ENCODE peak calls at places on chromosomes 13 and 19, in seven cellular contexts. T is heart left ventricle, O is transverse colon, K is H9, W is left ventricle myocardium inferior, I is AG04450, L is tibial nerve. X is an unnamed sample.

GRCh38 chr19:15113245-15114152 is 6.3 kb downstream of the SYDE1 start:
- DNase-seq in T (peak; percentile 68), O (no peak), K (peak; percentile 74), W (no peak), I (no peak), L (no peak), X (no peak)

GRCh38 chr13:84097148-84097547 is 214.9 kb upstream of the SLITRK1 start:
- DNase-seq in T (no peak), O (no peak), K (no peak), W (no peak), I (no peak), L (no peak), X (no peak)

GRCh38 chr19:991932-992669 is 8.0 kb downstream of the WDR18 start:
- DNase-seq in T (no peak), O (no peak), K (no peak), W (no peak), I (no peak), L (no peak), X (no peak)

GRCh38 chr19:52248256-52248655 is 21.1 kb upstream of the ZNF766 start:
- DNase-seq in T (peak; percentile 64), O (peak; percentile 66), K (peak; percentile 62), W (peak; percentile 43), I (no peak), L (peak; percentile 44), X (no peak)

GRCh38 chr13:26384587-26384986 is 130.7 kb downstream of the CDK8 start:
- DNase-seq in T (no peak), O (no peak), K (no peak), W (no peak), I (no peak), L (no peak), X (no peak)

GRCh38 chr13:108155185-108156106 is 59.9 kb downstream of the LIG4 start:
- DNase-seq in T (no peak), O (peak; percentile 74), K (peak; percentile 33), W (peak; percentile 37), I (no peak), L (peak; percentile 39), X (peak; percentile 80)

GRCh38 chr13:102779426-102780159 is 6.0 kb upstream of the TEX30 start:
- DNase-seq in T (no peak), O (no peak), K (no peak), W (no peak), I (no peak), L (no peak), X (no peak)

GRCh38 chr13:101115762-101116161 is 300.5 kb downstream of the NALCN start:
- DNase-seq in T (no peak), O (no peak), K (peak; percentile 36), W (no peak), I (no peak), L (no peak), X (no peak)

GRCh38 chr19:44002566-44003460 is at the start of gene ZNF230:
- DNase-seq in T (peak; percentile 89), O (peak; percentile 93), K (peak; percentile 93), W (peak; percentile 86), I (peak; percentile 85), L (peak; percentile 68), X (peak; percentile 97)

GRCh38 chr19:43479961-43480561 is 14.7 kb upstream of the LYPD3 start:
- DNase-seq in T (no peak), O (no peak), K (no peak), W (no peak), I (no peak), L (no peak), X (no peak)

GRCh38 chr13:107339209-107339608 is 771.3 kb upstream of the ARGLU1 start:
- DNase-seq in T (no peak), O (no peak), K (no peak), W (no peak), I (no peak), L (no peak), X (no peak)

GRCh38 chr13:42384265-42384664 is 112.3 kb downstream of the AKAP11 start:
- DNase-seq in T (no peak), O (no peak), K (no peak), W (no peak), I (no peak), L (no peak), X (no peak)

GRCh38 chr19:37014456-37014855 is 63.8 kb upstream of the ZNF420 start:
- DNase-seq in T (no peak), O (no peak), K (no peak), W (no peak), I (no peak), L (no peak), X (no peak)

GRCh38 chr19:55554749-55555152 is 9.4 kb upstream of the SBK3 start:
- DNase-seq in T (no peak), O (no peak), K (no peak), W (no peak), I (no peak), L (no peak), X (no peak)

GRCh38 chr19:55552620-55553019 is 7.3 kb upstream of the SBK3 start:
- DNase-seq in T (peak; percentile 7), O (no peak), K (no peak), W (no peak), I (peak; percentile 51), L (no peak), X (no peak)

GRCh38 chr19:55553217-55554182 is 8.2 kb upstream of the SBK3 start:
- DNase-seq in T (no peak), O (no peak), K (no peak), W (no peak), I (no peak), L (no peak), X (no peak)

GRCh38 chr19:55552206-55552605 is 6.9 kb upstream of the SBK3 start:
- DNase-seq in T (peak; percentile 2), O (no peak), K (no peak), W (no peak), I (no peak), L (no peak), X (no peak)

GRCh38 chr19:55554302-55554701 is 9.0 kb upstream of the SBK3 start:
- DNase-seq in T (peak; percentile 18), O (no peak), K (no peak), W (no peak), I (no peak), L (no peak), X (no peak)
- H3K27ac ChIP-seq in T (no peak overlapping the region), O (no peak overlapping the region), K (no peak overlapping the region), W (no peak overlapping the region), I (no peak overlapping the region), L (no peak overlapping the region), X (no peak overlapping the region)

GRCh38 chr13:99208185-99208584 is 7.5 kb downstream of the UBAC2 start:
- DNase-seq in T (no peak), O (no peak), K (no peak), W (no peak), I (no peak), L (no peak), X (no peak)

GRCh38 chr13:99205621-99206220 is 5.1 kb downstream of the UBAC2 start:
- DNase-seq in T (no peak), O (no peak), K (no peak), W (no peak), I (no peak), L (no peak), X (no peak)

GRCh38 chr13:99207511-99207910 is 6.9 kb downstream of the UBAC2 start:
- DNase-seq in T (no peak), O (no peak), K (no peak), W (no peak), I (no peak), L (no peak), X (no peak)

GRCh38 chr13:99206873-99207272 is 6.2 kb downstream of the UBAC2 start:
- DNase-seq in T (no peak), O (no peak), K (no peak), W (no peak), I (no peak), L (no peak), X (no peak)

DNA sequence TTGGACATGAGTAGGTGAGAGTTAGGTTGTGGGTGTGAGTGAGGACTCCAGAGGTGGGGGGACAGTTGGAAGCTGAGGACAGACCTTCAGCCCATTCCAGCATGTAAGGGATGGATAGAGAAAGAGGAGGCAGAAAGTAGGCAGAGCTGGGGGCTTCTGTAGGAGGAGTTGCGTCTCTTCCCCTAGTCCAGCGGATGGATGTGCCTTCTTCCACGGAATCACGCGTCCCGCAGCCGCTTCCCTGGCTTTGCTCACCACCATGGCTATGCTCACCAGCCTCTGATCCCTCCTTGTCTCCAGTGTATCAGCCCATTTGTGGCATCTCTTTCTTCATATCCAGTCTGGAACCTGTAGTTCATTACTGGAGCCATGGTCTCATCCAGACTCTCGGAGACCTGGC is 5.6 kb downstream of the UBAC2 start:
- DNase-seq in T (no peak), O (no peak), K (no peak), W (no peak), I (no peak), L (no peak), X (no peak)
- H3K27ac ChIP-seq in T (no peak overlapping the region), O (no peak overlapping the region), K (no peak overlapping the region), W (no peak overlapping the region), I (no peak overlapping the region), L (no peak overlapping the region), X (no peak overlapping the region)

DNA sequence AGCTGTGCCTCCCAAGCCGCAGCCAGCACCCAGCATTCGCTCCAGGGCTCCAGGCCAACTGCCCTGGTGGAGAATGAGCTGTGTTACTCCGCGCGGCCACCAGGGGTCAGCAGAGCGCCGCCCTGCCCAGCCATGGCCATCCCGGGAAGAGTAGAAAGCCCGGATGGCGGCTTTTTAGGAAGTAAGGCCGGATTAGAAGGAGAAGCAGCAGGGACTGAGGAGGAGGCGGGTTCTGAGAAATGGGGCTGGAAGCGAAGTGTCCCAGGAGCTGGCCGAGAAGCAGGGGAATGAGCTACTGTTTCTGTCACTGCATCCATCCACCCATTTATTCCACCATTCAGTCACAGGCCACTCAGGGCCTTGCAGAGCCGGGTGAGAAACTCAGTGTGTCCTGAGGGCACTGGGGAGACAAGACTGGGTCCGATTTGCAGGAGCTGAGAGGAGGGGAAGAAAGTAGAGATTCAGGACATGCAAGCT is 6.6 kb upstream of the NPAS1 start:
- DNase-seq in T (peak; percentile 92), O (peak; percentile 84), K (peak; percentile 89), W (peak; percentile 83), I (peak; percentile 23), L (peak; percentile 68), X (peak; percentile 87)
- H3K27ac ChIP-seq in T (no peak overlapping the region), O (no peak overlapping the region), K (no peak overlapping the region), W (no peak overlapping the region), I (peak overlapping the region; percentile 31), L (no peak overlapping the region), X (no peak overlapping the region)

GRCh38 chr13:99158846-99159245 is 41.8 kb upstream of the UBAC2 start:
- DNase-seq in T (no peak), O (no peak), K (no peak), W (no peak), I (no peak), L (no peak), X (no peak)

GRCh38 chr13:99162543-99162942 is 38.1 kb upstream of the UBAC2 start:
- DNase-seq in T (no peak), O (no peak), K (no peak), W (no peak), I (no peak), L (no peak), X (no peak)

GRCh38 chr13:99159331-99160061 is 41.2 kb upstream of the UBAC2 start:
- DNase-seq in T (no peak), O (no peak), K (no peak), W (no peak), I (no peak), L (no peak), X (no peak)

GRCh38 chr13:99161512-99161911 is 39.1 kb upstream of the UBAC2 start:
- DNase-seq in T (no peak), O (no peak), K (no peak), W (no peak), I (no peak), L (no peak), X (no peak)

GRCh38 chr13:99160415-99160814 is 40.2 kb upstream of the UBAC2 start:
- DNase-seq in T (no peak), O (no peak), K (no peak), W (no peak), I (no peak), L (no peak), X (no peak)
- H3K27ac ChIP-seq in T (no peak overlapping the region), O (no peak overlapping the region), K (no peak overlapping the region), W (no peak overlapping the region), I (no peak overlapping the region), L (no peak overlapping the region), X (no peak overlapping the region)